ENCODE peak calls at places on chromosomes 7 and 10, in six cellular contexts. One of them, this sample, is unnamed. For H3K36me3, the result is how much of the 10 kb centered on the place peaks cover.

GRCh38 chr7:1007901-1008300 is 24.9 kb downstream of the CYP2W1 start:
- DNase-seq in sigmoid colon: no peak
- DNase-seq in stomach: peak
- DNase-seq in K562: no peak
- DNase-seq in tibial nerve: no peak
- DNase-seq in ovary: no peak
- DNase-seq in this sample: no peak

GRCh38 chr10:88820990-88821389 is 18.5 kb downstream of the LIPM start:
- DNase-seq in tibial nerve: no peak
- DNase-seq in K562: no peak
- DNase-seq in sigmoid colon: no peak
- DNase-seq in ovary: no peak
- DNase-seq in stomach: no peak
- DNase-seq in this sample: no peak

GRCh38 chr7:7176421-7177043 is 5.8 kb upstream of the C1GALT1 start:
- DNase-seq in K562: no peak
- DNase-seq in sigmoid colon: no peak
- DNase-seq in ovary: no peak
- DNase-seq in tibial nerve: no peak
- DNase-seq in stomach: no peak
- DNase-seq in this sample: no peak

GRCh38 chr7:107236857-107237256 is 68.1 kb downstream of the HBP1 start:
- DNase-seq in K562: no peak
- DNase-seq in tibial nerve: no peak
- DNase-seq in sigmoid colon: no peak
- DNase-seq in stomach: no peak
- DNase-seq in ovary: no peak
- DNase-seq in this sample: no peak

GRCh38 chr10:73892314-73893080 is 18.1 kb upstream of the CAMK2G start:
- DNase-seq in stomach: no peak
- DNase-seq in sigmoid colon: no peak
- DNase-seq in ovary: no peak
- DNase-seq in tibial nerve: no peak
- DNase-seq in K562: no peak
- DNase-seq in this sample: no peak

GRCh38 chr10:46515402-46516192 is 40.9 kb downstream of the GPRIN2 start:
- DNase-seq in ovary: peak
- DNase-seq in K562: no peak
- DNase-seq in stomach: peak
- DNase-seq in tibial nerve: no peak
- DNase-seq in sigmoid colon: no peak
- DNase-seq in this sample: no peak

GRCh38 chr10:36720931-36721330 is 404.5 kb upstream of the ANKRD30A start:
- DNase-seq in K562: no peak
- DNase-seq in sigmoid colon: no peak
- DNase-seq in tibial nerve: no peak
- DNase-seq in ovary: no peak
- DNase-seq in stomach: no peak
- DNase-seq in this sample: no peak

GRCh38 chr7:155267023-155267422 is 30.7 kb upstream of the INSIG1 start:
- DNase-seq in sigmoid colon: no peak
- DNase-seq in tibial nerve: no peak
- DNase-seq in ovary: no peak
- DNase-seq in stomach: no peak
- DNase-seq in K562: no peak
- DNase-seq in this sample: no peak

GRCh38 chr10:9244880-9245279 is 1190.4 kb downstream of the GATA3 start:
- DNase-seq in ovary: no peak
- DNase-seq in K562: no peak
- DNase-seq in tibial nerve: no peak
- DNase-seq in stomach: no peak
- DNase-seq in sigmoid colon: no peak
- DNase-seq in this sample: no peak

GRCh38 chr7:46032936-46033335 is 111.9 kb upstream of the IGFBP3 start:
- DNase-seq in sigmoid colon: no peak
- DNase-seq in stomach: no peak
- DNase-seq in K562: no peak
- DNase-seq in tibial nerve: no peak
- DNase-seq in ovary: no peak
- DNase-seq in this sample: no peak

GRCh38 chr10:48287417-48288391 is 13.2 kb upstream of the FRMPD2 start:
- DNase-seq in stomach: peak
- DNase-seq in sigmoid colon: no peak
- DNase-seq in tibial nerve: no peak
- DNase-seq in K562: no peak
- DNase-seq in ovary: no peak
- DNase-seq in this sample: no peak

GRCh38 chr10:22658745-22659410 is 55.5 kb downstream of the PIP4K2A start:
- DNase-seq in tibial nerve: no peak
- DNase-seq in sigmoid colon: no peak
- DNase-seq in ovary: no peak
- DNase-seq in K562: no peak
- DNase-seq in stomach: no peak
- DNase-seq in this sample: no peak

GRCh38 chr7:143345428-143345900 is 17.0 kb downstream of the FAM131B start:
- DNase-seq in tibial nerve: no peak
- DNase-seq in stomach: peak
- DNase-seq in sigmoid colon: no peak
- DNase-seq in K562: peak
- DNase-seq in ovary: no peak
- DNase-seq in this sample: no peak

GRCh38 chr7:128347573-128348147 is 4.0 kb upstream of the RBM28 start:
- DNase-seq in tibial nerve: no peak
- DNase-seq in stomach: peak
- DNase-seq in sigmoid colon: no peak
- DNase-seq in ovary: no peak
- DNase-seq in K562: peak
- DNase-seq in this sample: no peak

GRCh38 chr10:2949221-2949947 is 118.0 kb upstream of the PFKP start:
- DNase-seq in tibial nerve: no peak
- DNase-seq in ovary: no peak
- DNase-seq in stomach: no peak
- DNase-seq in K562: no peak
- DNase-seq in sigmoid colon: no peak
- DNase-seq in this sample: no peak

GRCh38 chr10:53904506-53905241 is 896.4 kb downstream of the PCDH15 start:
- DNase-seq in stomach: no peak
- DNase-seq in K562: no peak
- DNase-seq in ovary: no peak
- DNase-seq in tibial nerve: no peak
- DNase-seq in sigmoid colon: no peak
- DNase-seq in this sample: no peak

GRCh38 chr10:111821876-111822275 is 361.7 kb downstream of the GPAM start:
- DNase-seq in stomach: no peak
- DNase-seq in tibial nerve: no peak
- DNase-seq in ovary: no peak
- DNase-seq in K562: no peak
- DNase-seq in sigmoid colon: no peak
- DNase-seq in this sample: no peak

GRCh38 chr10:97762056-97762455 is 9.7 kb downstream of the SFRP5 start:
- DNase-seq in sigmoid colon: no peak
- DNase-seq in ovary: no peak
- DNase-seq in K562: no peak
- DNase-seq in tibial nerve: no peak
- DNase-seq in stomach: no peak
- DNase-seq in this sample: no peak

GRCh38 chr10:32378371-32379301 is 31.7 kb upstream of the EPC1 start:
- DNase-seq in stomach: peak
- DNase-seq in K562: peak
- DNase-seq in ovary: peak
- DNase-seq in sigmoid colon: peak
- DNase-seq in tibial nerve: peak
- DNase-seq in this sample: peak

GRCh38 chr7:92402920-92403759 is 44.1 kb upstream of the GATAD1 start:
- DNase-seq in K562: no peak
- DNase-seq in tibial nerve: no peak
- DNase-seq in sigmoid colon: no peak
- DNase-seq in stomach: no peak
- DNase-seq in ovary: no peak
- DNase-seq in this sample: no peak

GRCh38 chr10:59033622-59034021 is 142.8 kb upstream of the PHYHIPL start:
- DNase-seq in K562: no peak
- DNase-seq in sigmoid colon: no peak
- DNase-seq in ovary: no peak
- DNase-seq in stomach: no peak
- DNase-seq in tibial nerve: no peak
- DNase-seq in this sample: no peak

GRCh38 chr7:33686001-33686591 is 219.2 kb upstream of the BMPER start:
- DNase-seq in stomach: no peak
- DNase-seq in K562: no peak
- DNase-seq in tibial nerve: no peak
- DNase-seq in ovary: no peak
- DNase-seq in sigmoid colon: no peak
- DNase-seq in this sample: no peak

GRCh38 chr10:96228408-96229019 is 42.9 kb downstream of the BLNK start:
- DNase-seq in ovary: no peak
- DNase-seq in K562: no peak
- DNase-seq in stomach: no peak
- DNase-seq in tibial nerve: no peak
- DNase-seq in sigmoid colon: no peak
- DNase-seq in this sample: no peak

GRCh38 chr10:96227206-96227605 is 44.2 kb downstream of the BLNK start:
- DNase-seq in sigmoid colon: no peak
- DNase-seq in tibial nerve: no peak
- DNase-seq in ovary: no peak
- DNase-seq in K562: no peak
- DNase-seq in stomach: no peak
- DNase-seq in this sample: no peak

GRCh38 chr10:96230527-96230926 is 40.8 kb downstream of the BLNK start:
- DNase-seq in ovary: no peak
- DNase-seq in tibial nerve: no peak
- DNase-seq in K562: no peak
- DNase-seq in stomach: no peak
- DNase-seq in sigmoid colon: no peak
- DNase-seq in this sample: no peak

GRCh38 chr10:96233959-96234358 is 37.4 kb downstream of the BLNK start:
- DNase-seq in K562: no peak
- DNase-seq in sigmoid colon: no peak
- DNase-seq in stomach: no peak
- DNase-seq in ovary: no peak
- DNase-seq in tibial nerve: no peak
- DNase-seq in this sample: no peak

DNA sequence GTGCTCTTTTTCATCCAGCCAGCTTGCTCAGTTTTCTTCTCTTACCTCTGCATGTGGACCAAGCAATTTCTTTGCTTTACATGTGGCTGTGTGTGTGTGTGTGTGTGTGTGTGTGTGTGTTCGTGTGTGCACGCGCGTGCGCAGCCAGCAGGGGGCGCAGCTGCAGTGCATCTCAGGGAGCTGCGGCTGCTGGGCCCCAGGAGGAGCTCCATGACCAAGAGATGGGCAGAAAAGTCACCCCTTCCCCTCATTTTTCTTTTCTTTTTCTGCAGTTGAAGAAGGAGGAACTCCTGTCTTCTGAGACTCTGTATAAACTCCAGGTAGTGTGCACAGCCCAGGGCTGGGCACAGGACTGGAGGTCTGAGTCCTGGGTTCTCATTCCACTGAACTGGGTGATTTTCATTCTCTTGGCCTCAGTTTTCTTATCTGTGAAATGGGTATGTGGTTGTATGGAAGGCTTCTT is 41.8 kb downstream of the BLNK start:
- DNase-seq in ovary: peak
- DNase-seq in tibial nerve: peak
- DNase-seq in sigmoid colon: peak
- DNase-seq in stomach: peak
- DNase-seq in K562: peak
- DNase-seq in this sample: no peak
- H3K36me3 ChIP-seq in ovary: under half
- H3K36me3 ChIP-seq in tibial nerve: under half
- H3K36me3 ChIP-seq in sigmoid colon: under half
- H3K36me3 ChIP-seq in stomach: under half
- H3K36me3 ChIP-seq in K562: under half
- H3K36me3 ChIP-seq in this sample: under half

GRCh38 chr10:62816179-62817119 is at the start of gene EGR2:
- DNase-seq in stomach: peak
- DNase-seq in sigmoid colon: peak
- DNase-seq in K562: peak
- DNase-seq in tibial nerve: peak
- DNase-seq in ovary: peak
- DNase-seq in this sample: peak

GRCh38 chr10:62818426-62819011 is 2.4 kb upstream of the EGR2 start:
- DNase-seq in stomach: no peak
- DNase-seq in tibial nerve: no peak
- DNase-seq in sigmoid colon: no peak
- DNase-seq in K562: peak
- DNase-seq in ovary: peak
- DNase-seq in this sample: no peak

GRCh38 chr10:62819521-62819920 is 3.4 kb upstream of the EGR2 start:
- DNase-seq in tibial nerve: no peak
- DNase-seq in K562: no peak
- DNase-seq in ovary: no peak
- DNase-seq in sigmoid colon: no peak
- DNase-seq in stomach: no peak
- DNase-seq in this sample: no peak

GRCh38 chr10:62817120-62817762 is 1.1 kb upstream of the EGR2 start:
- DNase-seq in K562: peak
- DNase-seq in sigmoid colon: peak
- DNase-seq in tibial nerve: no peak
- DNase-seq in ovary: peak
- DNase-seq in stomach: no peak
- DNase-seq in this sample: no peak

GRCh38 chr10:62817763-62818425 is 1.7 kb upstream of the EGR2 start:
- DNase-seq in ovary: peak
- DNase-seq in stomach: peak
- DNase-seq in tibial nerve: peak
- DNase-seq in K562: peak
- DNase-seq in sigmoid colon: peak
- DNase-seq in this sample: peak
- TF ChIP-seq EP300 in ovary: no peak
- TF ChIP-seq EP300 in stomach: no peak
- TF ChIP-seq EP300 in tibial nerve: no peak
- TF ChIP-seq EP300 in K562: no peak
- TF ChIP-seq EP300 in sigmoid colon: no peak
- TF ChIP-seq EP300 in this sample: no peak

GRCh38 chr10:43197834-43198681 is 59.8 kb downstream of the CSGALNACT2 start:
- DNase-seq in ovary: peak
- DNase-seq in K562: no peak
- DNase-seq in sigmoid colon: peak
- DNase-seq in tibial nerve: no peak
- DNase-seq in stomach: peak
- DNase-seq in this sample: no peak
- H3K36me3 ChIP-seq in ovary: under half
- H3K36me3 ChIP-seq in K562: half or more
- H3K36me3 ChIP-seq in sigmoid colon: under half
- H3K36me3 ChIP-seq in tibial nerve: under half
- H3K36me3 ChIP-seq in stomach: under half
- H3K36me3 ChIP-seq in this sample: under half

DNA sequence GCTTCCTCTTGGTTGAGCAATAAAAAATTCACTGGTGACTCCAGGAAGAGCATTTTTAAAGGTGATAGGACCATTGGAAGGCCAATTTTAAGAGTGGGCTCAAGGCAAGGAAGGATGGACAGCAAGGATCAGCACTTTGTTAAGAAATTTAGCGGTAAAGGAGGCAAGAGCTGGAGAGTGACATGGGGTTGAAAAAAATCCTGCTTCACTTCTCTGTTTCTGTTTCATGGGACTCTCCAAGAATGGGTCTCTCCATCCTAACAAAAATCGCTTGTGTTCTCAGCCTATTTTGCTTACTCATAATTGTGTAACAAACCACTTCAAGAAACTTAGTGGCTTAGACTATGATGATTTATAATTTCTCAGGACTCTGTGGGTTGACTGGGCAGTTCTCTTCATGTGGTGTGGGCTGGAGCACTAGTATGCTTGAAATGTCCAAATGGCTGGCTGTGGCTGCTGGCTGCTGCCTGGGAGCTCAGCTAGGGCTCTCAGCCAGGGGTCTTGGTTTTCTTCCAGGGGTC is 59.8 kb upstream of the ZNRF2 start:
- DNase-seq in K562: no peak
- DNase-seq in tibial nerve: no peak
- DNase-seq in stomach: no peak
- DNase-seq in ovary: no peak
- DNase-seq in sigmoid colon: no peak
- DNase-seq in this sample: no peak
- TF ChIP-seq EP300 in K562: no peak
- TF ChIP-seq EP300 in tibial nerve: no peak
- TF ChIP-seq EP300 in stomach: no peak
- TF ChIP-seq EP300 in ovary: no peak
- TF ChIP-seq EP300 in sigmoid colon: no peak
- TF ChIP-seq EP300 in this sample: no peak